ENCODE peak calls at places on chromosomes 12 and 14, in seven cellular contexts. One of them, this sample, is unnamed.

GRCh38 chr14:51653096-51653814 is 1.5 kb downstream of the FRMD6 start:
- DNase-seq in cardiac muscle cell: peak
- DNase-seq in gastrocnemius medialis: no peak
- DNase-seq in H1: no peak
- DNase-seq in mesothelial cell of epicardium: no peak
- DNase-seq in ascending aorta: no peak
- DNase-seq in breast epithelium: no peak
- DNase-seq in this sample: no peak

GRCh38 chr14:33110737-33111443 is 172.2 kb downstream of the NPAS3 start:
- DNase-seq in cardiac muscle cell: no peak
- DNase-seq in breast epithelium: no peak
- DNase-seq in H1: peak
- DNase-seq in ascending aorta: no peak
- DNase-seq in mesothelial cell of epicardium: no peak
- DNase-seq in gastrocnemius medialis: no peak
- DNase-seq in this sample: no peak

GRCh38 chr14:29663281-29663801 is 264.3 kb downstream of the PRKD1 start:
- DNase-seq in mesothelial cell of epicardium: no peak
- DNase-seq in gastrocnemius medialis: no peak
- DNase-seq in breast epithelium: no peak
- DNase-seq in cardiac muscle cell: peak
- DNase-seq in ascending aorta: no peak
- DNase-seq in H1: no peak
- DNase-seq in this sample: no peak

GRCh38 chr14:77892381-77892871 is 92.5 kb downstream of the ADCK1 start:
- DNase-seq in H1: no peak
- DNase-seq in cardiac muscle cell: peak
- DNase-seq in gastrocnemius medialis: no peak
- DNase-seq in ascending aorta: no peak
- DNase-seq in breast epithelium: no peak
- DNase-seq in mesothelial cell of epicardium: no peak
- DNase-seq in this sample: no peak

GRCh38 chr14:72567226-72567625 is 326.7 kb downstream of the DPF3 start:
- DNase-seq in gastrocnemius medialis: no peak
- DNase-seq in H1: no peak
- DNase-seq in ascending aorta: no peak
- DNase-seq in mesothelial cell of epicardium: no peak
- DNase-seq in breast epithelium: no peak
- DNase-seq in cardiac muscle cell: peak
- DNase-seq in this sample: no peak

GRCh38 chr12:119182701-119183493 is 4.2 kb downstream of the HSPB8 start:
- DNase-seq in ascending aorta: no peak
- DNase-seq in cardiac muscle cell: peak
- DNase-seq in H1: no peak
- DNase-seq in mesothelial cell of epicardium: no peak
- DNase-seq in gastrocnemius medialis: peak
- DNase-seq in breast epithelium: no peak
- DNase-seq in this sample: no peak

GRCh38 chr14:26531894-26532293 is 65.9 kb downstream of the NOVA1 start:
- DNase-seq in ascending aorta: no peak
- DNase-seq in mesothelial cell of epicardium: no peak
- DNase-seq in cardiac muscle cell: peak
- DNase-seq in breast epithelium: no peak
- DNase-seq in H1: no peak
- DNase-seq in gastrocnemius medialis: no peak
- DNase-seq in this sample: no peak

GRCh38 chr12:122363782-122364181 is 58.7 kb downstream of the CLIP1 start:
- DNase-seq in gastrocnemius medialis: peak
- DNase-seq in ascending aorta: no peak
- DNase-seq in mesothelial cell of epicardium: no peak
- DNase-seq in breast epithelium: no peak
- DNase-seq in H1: no peak
- DNase-seq in cardiac muscle cell: peak
- DNase-seq in this sample: no peak

GRCh38 chr14:103283916-103284315 is 50.1 kb upstream of the EIF5 start:
- DNase-seq in gastrocnemius medialis: no peak
- DNase-seq in mesothelial cell of epicardium: no peak
- DNase-seq in cardiac muscle cell: no peak
- DNase-seq in H1: no peak
- DNase-seq in ascending aorta: no peak
- DNase-seq in breast epithelium: peak
- DNase-seq in this sample: no peak

GRCh38 chr12:94169966-94170689 is 21.8 kb downstream of the PLXNC1 start:
- DNase-seq in breast epithelium: no peak
- DNase-seq in cardiac muscle cell: no peak
- DNase-seq in mesothelial cell of epicardium: no peak
- DNase-seq in ascending aorta: no peak
- DNase-seq in H1: no peak
- DNase-seq in gastrocnemius medialis: no peak
- DNase-seq in this sample: no peak

GRCh38 chr12:97148941-97149559 is 242.0 kb downstream of the NEDD1 start:
- DNase-seq in H1: peak
- DNase-seq in cardiac muscle cell: peak
- DNase-seq in breast epithelium: peak
- DNase-seq in ascending aorta: no peak
- DNase-seq in gastrocnemius medialis: no peak
- DNase-seq in mesothelial cell of epicardium: peak
- DNase-seq in this sample: peak

GRCh38 chr12:90854136-90854689 is 100.8 kb downstream of the CCER1 start:
- DNase-seq in gastrocnemius medialis: no peak
- DNase-seq in cardiac muscle cell: peak
- DNase-seq in ascending aorta: no peak
- DNase-seq in breast epithelium: no peak
- DNase-seq in mesothelial cell of epicardium: no peak
- DNase-seq in H1: no peak
- DNase-seq in this sample: peak

GRCh38 chr14:37546621-37547447 is 48.2 kb downstream of the FOXA1 start:
- DNase-seq in cardiac muscle cell: peak
- DNase-seq in mesothelial cell of epicardium: no peak
- DNase-seq in ascending aorta: no peak
- DNase-seq in H1: no peak
- DNase-seq in gastrocnemius medialis: no peak
- DNase-seq in breast epithelium: no peak
- DNase-seq in this sample: no peak

GRCh38 chr12:18250313-18250916 is 10.9 kb upstream of the PIK3C2G start:
- DNase-seq in breast epithelium: no peak
- DNase-seq in cardiac muscle cell: peak
- DNase-seq in gastrocnemius medialis: no peak
- DNase-seq in H1: no peak
- DNase-seq in mesothelial cell of epicardium: no peak
- DNase-seq in ascending aorta: no peak
- DNase-seq in this sample: no peak

GRCh38 chr14:39880965-39881364 is 448.7 kb upstream of the FBXO33 start:
- DNase-seq in mesothelial cell of epicardium: no peak
- DNase-seq in breast epithelium: no peak
- DNase-seq in cardiac muscle cell: no peak
- DNase-seq in H1: no peak
- DNase-seq in ascending aorta: no peak
- DNase-seq in gastrocnemius medialis: no peak
- DNase-seq in this sample: no peak

GRCh38 chr14:102863381-102863780 is 59.1 kb upstream of the AMN start:
- DNase-seq in H1: no peak
- DNase-seq in mesothelial cell of epicardium: no peak
- DNase-seq in breast epithelium: no peak
- DNase-seq in cardiac muscle cell: no peak
- DNase-seq in ascending aorta: no peak
- DNase-seq in gastrocnemius medialis: no peak
- DNase-seq in this sample: no peak

GRCh38 chr14:104972301-104973211 is 5.6 kb downstream of the AHNAK2 start:
- DNase-seq in breast epithelium: peak
- DNase-seq in mesothelial cell of epicardium: no peak
- DNase-seq in H1: no peak
- DNase-seq in gastrocnemius medialis: peak
- DNase-seq in cardiac muscle cell: no peak
- DNase-seq in ascending aorta: no peak
- DNase-seq in this sample: no peak

GRCh38 chr12:85309180-85309579 is 29.2 kb downstream of the ALX1 start:
- DNase-seq in breast epithelium: no peak
- DNase-seq in ascending aorta: no peak
- DNase-seq in mesothelial cell of epicardium: no peak
- DNase-seq in H1: no peak
- DNase-seq in cardiac muscle cell: no peak
- DNase-seq in gastrocnemius medialis: no peak
- DNase-seq in this sample: no peak

DNA sequence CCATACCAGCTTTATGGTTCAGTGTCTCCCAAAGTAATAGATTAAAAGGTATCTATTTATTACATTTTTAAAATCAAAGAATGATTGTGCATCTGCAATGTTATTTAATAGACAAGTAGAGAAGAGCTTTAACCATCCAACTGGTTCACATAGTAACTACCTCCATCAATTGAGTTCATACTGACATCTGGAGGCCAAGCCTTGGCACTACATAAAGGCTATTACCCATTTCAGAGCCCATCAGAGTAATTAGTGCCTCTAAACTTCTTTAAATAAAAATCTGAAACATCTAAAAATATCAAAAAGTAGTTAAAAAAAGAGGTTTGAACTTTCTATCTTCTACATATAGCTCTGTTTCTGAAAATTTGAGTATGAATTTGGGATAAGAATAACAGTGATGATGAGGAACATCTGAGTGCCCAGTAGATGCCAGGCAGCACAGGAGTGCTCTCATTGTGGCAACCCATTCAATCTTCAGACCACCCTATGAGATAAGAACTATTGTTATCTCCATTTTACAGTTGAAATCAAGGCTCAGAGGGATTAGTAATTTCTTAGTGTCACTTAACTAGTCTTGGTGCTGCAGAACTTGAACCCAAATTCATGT is 132.9 kb upstream of the DAAM1 start:
- DNase-seq in gastrocnemius medialis: no peak
- DNase-seq in cardiac muscle cell: peak
- DNase-seq in H1: no peak
- DNase-seq in mesothelial cell of epicardium: no peak
- DNase-seq in breast epithelium: peak
- DNase-seq in ascending aorta: no peak
- DNase-seq in this sample: no peak
- TF ChIP-seq CTCF in gastrocnemius medialis: peak
- TF ChIP-seq CTCF in cardiac muscle cell: peak
- TF ChIP-seq CTCF in H1: peak
- TF ChIP-seq CTCF in mesothelial cell of epicardium: peak
- TF ChIP-seq CTCF in breast epithelium: peak
- TF ChIP-seq CTCF in ascending aorta: peak
- TF ChIP-seq CTCF in this sample: peak

GRCh38 chr12:79274571-79275064 is 410.0 kb downstream of the SYT1 start:
- DNase-seq in breast epithelium: no peak
- DNase-seq in mesothelial cell of epicardium: no peak
- DNase-seq in cardiac muscle cell: no peak
- DNase-seq in ascending aorta: no peak
- DNase-seq in gastrocnemius medialis: no peak
- DNase-seq in H1: peak
- DNase-seq in this sample: no peak
- TF ChIP-seq CTCF in breast epithelium: no peak
- TF ChIP-seq CTCF in mesothelial cell of epicardium: no peak
- TF ChIP-seq CTCF in cardiac muscle cell: no peak
- TF ChIP-seq CTCF in ascending aorta: no peak
- TF ChIP-seq CTCF in gastrocnemius medialis: no peak
- TF ChIP-seq CTCF in H1: no peak
- TF ChIP-seq CTCF in this sample: no peak

GRCh38 chr14:56224179-56224578 is 106.0 kb downstream of the PELI2 start:
- DNase-seq in ascending aorta: no peak
- DNase-seq in gastrocnemius medialis: no peak
- DNase-seq in mesothelial cell of epicardium: no peak
- DNase-seq in cardiac muscle cell: no peak
- DNase-seq in breast epithelium: no peak
- DNase-seq in H1: no peak
- DNase-seq in this sample: no peak
- TF ChIP-seq CTCF in ascending aorta: no peak
- TF ChIP-seq CTCF in gastrocnemius medialis: no peak
- TF ChIP-seq CTCF in mesothelial cell of epicardium: no peak
- TF ChIP-seq CTCF in cardiac muscle cell: no peak
- TF ChIP-seq CTCF in breast epithelium: no peak
- TF ChIP-seq CTCF in H1: no peak
- TF ChIP-seq CTCF in this sample: no peak

DNA sequence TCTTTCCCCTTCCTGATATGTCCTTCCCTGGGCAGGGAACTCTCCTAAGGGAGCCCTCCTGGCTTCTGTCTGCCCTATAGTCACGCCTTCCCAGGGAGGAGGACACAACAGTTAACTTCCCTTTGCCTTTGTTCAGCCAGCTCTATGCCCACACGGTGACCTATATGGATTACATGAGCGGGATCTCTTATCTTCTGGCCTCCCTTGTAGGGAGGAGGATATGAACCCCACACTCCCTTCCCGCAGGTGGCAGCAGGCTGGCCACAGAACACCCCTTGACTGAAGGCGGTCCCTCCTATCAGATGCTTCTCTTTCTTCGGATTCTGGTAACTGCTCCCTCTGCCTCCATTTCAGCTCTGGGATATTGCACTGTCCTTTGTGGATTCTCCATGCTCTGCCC is 135.6 kb upstream of the MAX start:
- DNase-seq in breast epithelium: no peak
- DNase-seq in gastrocnemius medialis: no peak
- DNase-seq in cardiac muscle cell: peak
- DNase-seq in mesothelial cell of epicardium: no peak
- DNase-seq in H1: no peak
- DNase-seq in ascending aorta: no peak
- DNase-seq in this sample: no peak
- TF ChIP-seq CTCF in breast epithelium: no peak
- TF ChIP-seq CTCF in gastrocnemius medialis: no peak
- TF ChIP-seq CTCF in cardiac muscle cell: no peak
- TF ChIP-seq CTCF in mesothelial cell of epicardium: no peak
- TF ChIP-seq CTCF in H1: peak
- TF ChIP-seq CTCF in ascending aorta: no peak
- TF ChIP-seq CTCF in this sample: no peak